ENCODE peak calls at places on chromosomes 4 and X, in five cellular contexts. O, V, M, G and J are unnamed samples.

GRCh38 chr4:139761461-139761860 is 95.8 kb downstream of the MGST2 start:
- DNase-seq in O (no peak), V (no peak), M (no peak), G (peak), J (peak)

GRCh38 chr4:83490876-83491450 is 6.1 kb upstream of the ABRAXAS1 start:
- DNase-seq in O (peak), V (no peak), M (peak), G (no peak), J (peak)

GRCh38 chrX:47358387-47359065 is 11.9 kb upstream of the ZNF157 start:
- DNase-seq in O (peak), V (no peak), M (no peak), G (no peak), J (no peak)

GRCh38 chrX:20498851-20499635 is 232.3 kb upstream of the RPS6KA3 start:
- DNase-seq in O (no peak), V (no peak), M (no peak), G (no peak), J (no peak)

GRCh38 chr4:156243015-156243414 is 289.3 kb upstream of the CTSO start:
- DNase-seq in O (no peak), V (no peak), M (no peak), G (no peak), J (no peak)

GRCh38 chr4:1368421-1369090 is 21.5 kb downstream of the UVSSA start:
- DNase-seq in O (no peak), V (no peak), M (no peak), G (no peak), J (peak)

GRCh38 chrX:18471296-18471695 is 45.9 kb downstream of the CDKL5 start:
- DNase-seq in O (no peak), V (no peak), M (no peak), G (no peak), J (no peak)

GRCh38 chr4:25984796-25985195 is 70.8 kb downstream of the SMIM20 start:
- DNase-seq in O (no peak), V (no peak), M (no peak), G (no peak), J (no peak)

GRCh38 chr4:88419874-88420273 is 37.0 kb upstream of the HERC5 start:
- DNase-seq in O (no peak), V (no peak), M (no peak), G (no peak), J (no peak)

GRCh38 chr4:186032259-186032658 is 36.7 kb upstream of the TLR3 start:
- DNase-seq in O (no peak), V (no peak), M (no peak), G (no peak), J (peak)

GRCh38 chr4:77600521-77601451 is 4.8 kb upstream of the CXCL13 start:
- DNase-seq in O (no peak), V (no peak), M (peak), G (no peak), J (peak)

GRCh38 chrX:150762258-150762867 is 69.2 kb downstream of the MTMR1 start:
- DNase-seq in O (no peak), V (no peak), M (no peak), G (no peak), J (no peak)